ENCODE peak calls at places on chromosomes 13 and 19, in ten cellular contexts. M is breast epithelium, L is A549, X is sigmoid colon, Q is heart left ventricle, F is transverse colon, D is ovary, Y is HCT116, R is body of pancreas, H is tibial nerve. N is an unnamed sample.

GRCh38 chr19:32708457-32708856 is 11.1 kb upstream of the TDRD12 start:
- DNase-seq in M (no peak), L (no peak), X (no peak), Q (no peak), F (no peak), D (no peak), Y (no peak), R (no peak), H (no peak), N (no peak)

GRCh38 chr13:75425216-75426009 is 56.6 kb downstream of the TBC1D4 start:
- DNase-seq in M (no peak), L (no peak), X (no peak), Q (no peak), F (no peak), D (no peak), Y (no peak), R (no peak), H (no peak), N (no peak)

GRCh38 chr13:98377635-98378378 is 199.1 kb downstream of the STK24 start:
- DNase-seq in M (no peak), L (no peak), X (no peak), Q (no peak), F (no peak), D (no peak), Y (no peak), R (no peak), H (no peak), N (no peak)

GRCh38 chr13:108895220-108895704 is 265.9 kb downstream of the MYO16 start:
- DNase-seq in M (no peak), L (no peak), X (no peak), Q (no peak), F (no peak), D (no peak), Y (no peak), R (no peak), H (peak; percentile 56), N (no peak)

GRCh38 chr13:31437975-31438374 is 238.2 kb downstream of the B3GLCT start:
- DNase-seq in M (no peak), L (no peak), X (no peak), Q (no peak), F (no peak), D (no peak), Y (no peak), R (no peak), H (no peak), N (no peak)

GRCh38 chr13:66635526-66635925 is 594.6 kb downstream of the PCDH9 start:
- DNase-seq in M (no peak), L (no peak), X (no peak), Q (no peak), F (no peak), D (no peak), Y (no peak), R (no peak), H (no peak), N (no peak)

GRCh38 chr13:24209138-24209537 is 48.6 kb downstream of the SPATA13 start:
- DNase-seq in M (no peak), L (no peak), X (no peak), Q (no peak), F (no peak), D (no peak), Y (no peak), R (no peak), H (no peak), N (no peak)

GRCh38 chr19:39401549-39402416 is 4.9 kb upstream of the ZFP36 start:
- DNase-seq in M (peak; percentile 63), L (no peak), X (peak; percentile 85), Q (no peak), F (peak; percentile 90), D (peak; percentile 41), Y (peak; percentile 78), R (peak; percentile 56), H (peak; percentile 69), N (peak; percentile 89)

GRCh38 chr19:36488816-36489138 is 584 bp downstream of the ZNF566 start:
- DNase-seq in M (no peak), L (peak; percentile 64), X (no peak), Q (peak; percentile 8), F (no peak), D (no peak), Y (peak; percentile 13), R (peak; percentile 17), H (no peak), N (peak; percentile 57)

GRCh38 chr13:79901336-79901735 is 420.4 kb downstream of the NDFIP2 start:
- DNase-seq in M (no peak), L (no peak), X (no peak), Q (no peak), F (no peak), D (no peak), Y (no peak), R (no peak), H (no peak), N (no peak)

GRCh38 chr13:38804061-38804460 is 117.2 kb downstream of the FREM2 start:
- DNase-seq in M (no peak), L (no peak), X (no peak), Q (no peak), F (no peak), D (no peak), Y (no peak), R (no peak), H (no peak), N (no peak)

GRCh38 chr13:98664047-98664446 is 87.1 kb upstream of the STK24 start:
- DNase-seq in M (no peak), L (no peak), X (no peak), Q (no peak), F (no peak), D (no peak), Y (peak; percentile 85), R (no peak), H (no peak), N (no peak)

GRCh38 chr19:56639217-56639616 is 3.7 kb upstream of the SMIM17 start:
- DNase-seq in M (no peak), L (no peak), X (no peak), Q (no peak), F (no peak), D (no peak), Y (no peak), R (no peak), H (no peak), N (no peak)

GRCh38 chr13:36979361-36980040 is 19.6 kb downstream of the ALG5 start:
- DNase-seq in M (no peak), L (no peak), X (no peak), Q (no peak), F (no peak), D (no peak), Y (no peak), R (no peak), H (no peak), N (no peak)

GRCh38 chr13:79907527-79907926 is 426.6 kb downstream of the NDFIP2 start:
- DNase-seq in M (no peak), L (no peak), X (no peak), Q (no peak), F (no peak), D (no peak), Y (no peak), R (no peak), H (no peak), N (no peak)

GRCh38 chr13:37168151-37168550 is 62.7 kb upstream of the CSNK1A1L start:
- DNase-seq in M (no peak), L (no peak), X (no peak), Q (no peak), F (no peak), D (no peak), Y (no peak), R (no peak), H (no peak), N (no peak)

DNA sequence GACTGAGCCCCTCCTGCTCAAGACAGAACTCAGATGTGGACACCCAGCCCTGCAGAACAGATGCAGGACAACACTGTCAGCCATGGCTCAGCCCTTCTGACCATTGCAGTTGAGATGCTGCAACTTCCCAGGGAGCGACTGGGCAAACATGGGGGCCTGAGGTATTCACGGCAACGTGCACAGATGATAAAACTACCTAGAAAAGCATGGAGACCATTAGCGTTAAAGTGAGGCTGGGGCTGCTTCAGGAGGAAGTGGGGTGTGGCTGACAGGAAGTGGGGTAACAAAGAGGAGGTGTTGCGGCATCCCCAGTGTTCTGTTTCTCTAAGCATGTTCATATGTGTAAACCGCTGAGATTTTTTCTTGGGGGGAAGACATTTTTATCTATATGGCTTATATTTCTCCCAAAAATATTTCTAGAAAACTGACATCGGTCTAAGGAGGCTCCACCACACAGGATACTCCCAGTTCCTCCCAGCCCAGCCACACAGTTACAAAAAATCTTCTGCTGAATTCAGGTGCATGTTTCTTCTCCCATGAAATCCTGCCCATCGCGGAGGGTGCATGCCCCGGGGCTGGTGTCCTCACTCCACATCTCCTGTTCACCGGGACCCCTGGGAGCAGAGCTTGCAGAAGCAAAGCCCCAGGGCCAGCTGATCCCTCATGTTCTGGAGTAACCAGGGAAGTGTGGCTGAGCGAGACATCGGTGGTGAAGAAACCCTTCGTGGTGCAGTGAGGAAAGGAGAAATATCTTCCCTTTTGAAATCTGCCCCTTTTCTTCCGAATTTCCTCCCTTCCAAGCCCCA is 1.1 kb upstream of the SIGLEC9 start:
- DNase-seq in M (no peak), L (no peak), X (peak; percentile 72), Q (no peak), F (peak; percentile 26), D (no peak), Y (no peak), R (no peak), H (peak; percentile 51), N (peak; percentile 33)
- H3K4me1 ChIP-seq in M (no peaks in the 10 kb centered on the region), L (no peaks in the 10 kb centered on the region), X (no peaks in the 10 kb centered on the region), Q (no peaks in the 10 kb centered on the region), F (peaks cover 2% of the 10 kb centered on the region), D (peaks cover 21% of the 10 kb centered on the region), Y (peaks cover 8% of the 10 kb centered on the region), R (no peaks in the 10 kb centered on the region), H (no peaks in the 10 kb centered on the region), N (no peaks in the 10 kb centered on the region)

GRCh38 chr19:1283917-1284292 is 1.8 kb upstream of the EFNA2 start:
- DNase-seq in M (no peak), L (no peak), X (no peak), Q (no peak), F (no peak), D (no peak), Y (no peak), R (no peak), H (no peak), N (no peak)
- H3K27ac ChIP-seq in M (no peak overlapping the region), L (no peak overlapping the region), X (peak overlapping the region; percentile 35), Q (no peak overlapping the region), F (peak overlapping the region; percentile 90), D (no peak overlapping the region), Y (no peak overlapping the region), R (no peak overlapping the region), H (peak overlapping the region; percentile 62), N (no peak overlapping the region)

GRCh38 chr19:18519962-18520847 is 1.7 kb downstream of the ELL start:
- DNase-seq in M (peak; percentile 87), L (peak; percentile 53), X (peak; percentile 87), Q (peak; percentile 55), F (peak; percentile 83), D (peak; percentile 63), Y (peak; percentile 62), R (peak; percentile 88), H (peak; percentile 49), N (peak; percentile 85)
- TF ChIP-seq POLR2A in M (no peak), L (no peak), X (no peak), Q (no peak), F (peak; percentile 64), D (no peak), Y (no peak), R (no peak), H (no peak), N (peak; percentile 90)

DNA sequence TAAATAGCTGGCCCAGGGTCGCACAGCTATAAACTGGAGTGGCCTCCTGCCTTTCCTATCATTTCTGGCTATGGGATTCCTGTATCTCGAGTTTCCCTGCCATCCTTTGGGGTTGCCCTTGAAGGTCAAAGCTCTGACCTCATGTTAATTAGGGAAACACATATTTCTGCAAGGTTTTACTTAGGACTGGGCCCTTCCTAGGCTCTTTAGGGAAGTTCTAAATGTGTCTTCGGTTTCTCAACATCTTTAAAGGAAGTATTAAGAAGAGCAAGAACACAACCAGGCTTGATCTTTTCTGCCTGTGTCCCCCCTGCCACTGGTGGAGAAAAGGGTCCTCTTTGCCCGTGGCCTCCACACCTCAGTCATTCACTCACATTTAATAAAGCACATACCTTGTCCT is 10.8 kb downstream of the LCP1 start:
- DNase-seq in M (no peak), L (no peak), X (no peak), Q (no peak), F (no peak), D (no peak), Y (no peak), R (no peak), H (no peak), N (no peak)
- H3K4me1 ChIP-seq in M (no peaks in the 10 kb centered on the region), L (no peaks in the 10 kb centered on the region), X (no peaks in the 10 kb centered on the region), Q (peaks cover 9% of the 10 kb centered on the region), F (no peaks in the 10 kb centered on the region), D (no peaks in the 10 kb centered on the region), Y (peaks cover 3% of the 10 kb centered on the region), R (no peaks in the 10 kb centered on the region), H (peaks cover 19% of the 10 kb centered on the region), N (peaks cover 51% of the 10 kb centered on the region)